ENCODE peak calls at places on chromosomes 1 and 21, in four cellular contexts. R is endothelial cell, U is GM13977, Q is neural crest cell. W is an unnamed sample.

GRCh38 chr1:154403300-154403943 is 1.7 kb upstream of the IL6R start:
- DNase-seq in U (no peak), R (no peak), Q (no peak), W (no peak)

GRCh38 chr1:223425550-223425949 is 32.3 kb downstream of the CCDC185 start:
- DNase-seq in Q (no peak), R (no peak), U (no peak), W (no peak)

GRCh38 chr1:207745285-207745684 is 6.6 kb upstream of the CD46 start:
- DNase-seq in U (no peak), R (no peak), Q (no peak), W (no peak)

GRCh38 chr1:220906561-220907334 is 27.5 kb downstream of the HLX start:
- DNase-seq in U (no peak), Q (no peak), R (no peak), W (no peak)

GRCh38 chr1:81670997-81671396 is 129.7 kb upstream of the ADGRL2 start:
- DNase-seq in R (no peak), Q (no peak), U (no peak), W (no peak)

GRCh38 chr1:31182352-31182751 is 57.3 kb downstream of the NKAIN1 start:
- DNase-seq in U (peak), Q (peak), R (peak), W (peak)

GRCh38 chr1:100575406-100575805 is 37.5 kb downstream of the GPR88 start:
- DNase-seq in R (no peak), U (no peak), Q (no peak), W (no peak)

GRCh38 chr1:31372961-31373896 is at the start of gene FABP3:
- DNase-seq in R (peak), Q (peak), U (peak), W (peak)

GRCh38 chr1:206422525-206422924 is 47.8 kb upstream of the IKBKE start:
- DNase-seq in Q (no peak), R (no peak), U (no peak), W (no peak)

GRCh38 chr21:46599251-46599572 is 5.7 kb downstream of the S100B start:
- DNase-seq in Q (peak), U (peak), R (peak), W (peak)

GRCh38 chr1:74334147-74334546 is 99.0 kb downstream of the TNNI3K start:
- DNase-seq in Q (no peak), R (no peak), U (no peak), W (no peak)

GRCh38 chr1:53371121-53371666 is 43.3 kb upstream of the LRP8 start:
- DNase-seq in R (no peak), U (no peak), Q (no peak), W (peak)

GRCh38 chr1:234629026-234629425 is 19.0 kb upstream of the IRF2BP2 start:
- DNase-seq in R (no peak), Q (no peak), U (no peak), W (no peak)